ENCODE peak calls at places on chromosomes 7 and 10, in five cellular contexts. One of them, this sample, is unnamed.

GRCh38 chr10:4271193-4271592 is 486.2 kb upstream of the KLF6 start:
- DNase-seq in C1 segment of cervical spinal cord: no peak
- DNase-seq in DMS53: no peak
- DNase-seq in NCI-H1092 treated with DMSO at 0.1 percent for 48 hours: no peak
- DNase-seq in A172: no peak
- DNase-seq in this sample: no peak

GRCh38 chr10:50432206-50432605 is 180.9 kb upstream of the ASAH2 start:
- DNase-seq in C1 segment of cervical spinal cord: no peak
- DNase-seq in A172: no peak
- DNase-seq in NCI-H1092 treated with DMSO at 0.1 percent for 48 hours: no peak
- DNase-seq in DMS53: no peak
- DNase-seq in this sample: no peak

GRCh38 chr7:158375034-158375433 is 212.6 kb downstream of the PTPRN2 start:
- DNase-seq in NCI-H1092 treated with DMSO at 0.1 percent for 48 hours: peak
- DNase-seq in A172: no peak
- DNase-seq in C1 segment of cervical spinal cord: no peak
- DNase-seq in DMS53: peak
- DNase-seq in this sample: no peak

GRCh38 chr7:128268233-128268632 is 27.2 kb downstream of the LEP start:
- DNase-seq in C1 segment of cervical spinal cord: no peak
- DNase-seq in DMS53: no peak
- DNase-seq in A172: no peak
- DNase-seq in NCI-H1092 treated with DMSO at 0.1 percent for 48 hours: no peak
- DNase-seq in this sample: no peak

GRCh38 chr7:2028733-2029132 is 204.0 kb downstream of the MAD1L1 start:
- DNase-seq in A172: no peak
- DNase-seq in DMS53: no peak
- DNase-seq in C1 segment of cervical spinal cord: no peak
- DNase-seq in NCI-H1092 treated with DMSO at 0.1 percent for 48 hours: no peak
- DNase-seq in this sample: no peak

GRCh38 chr7:130221746-130222145 is 14.1 kb downstream of the SSMEM1 start:
- DNase-seq in DMS53: no peak
- DNase-seq in A172: no peak
- DNase-seq in NCI-H1092 treated with DMSO at 0.1 percent for 48 hours: no peak
- DNase-seq in C1 segment of cervical spinal cord: no peak
- DNase-seq in this sample: no peak

GRCh38 chr7:41885078-41885477 is 182.2 kb upstream of the INHBA start:
- DNase-seq in NCI-H1092 treated with DMSO at 0.1 percent for 48 hours: no peak
- DNase-seq in DMS53: no peak
- DNase-seq in C1 segment of cervical spinal cord: no peak
- DNase-seq in A172: peak
- DNase-seq in this sample: no peak

GRCh38 chr7:106883627-106884026 is 18.5 kb downstream of the PIK3CG start:
- DNase-seq in NCI-H1092 treated with DMSO at 0.1 percent for 48 hours: no peak
- DNase-seq in C1 segment of cervical spinal cord: no peak
- DNase-seq in A172: no peak
- DNase-seq in DMS53: no peak
- DNase-seq in this sample: no peak

GRCh38 chr7:132575336-132575986 is 809 bp downstream of the PLXNA4 start:
- DNase-seq in C1 segment of cervical spinal cord: peak
- DNase-seq in NCI-H1092 treated with DMSO at 0.1 percent for 48 hours: peak
- DNase-seq in DMS53: peak
- DNase-seq in A172: no peak
- DNase-seq in this sample: no peak

GRCh38 chr7:44466300-44467216 is 23.9 kb downstream of the NUDCD3 start:
- DNase-seq in C1 segment of cervical spinal cord: no peak
- DNase-seq in A172: no peak
- DNase-seq in NCI-H1092 treated with DMSO at 0.1 percent for 48 hours: no peak
- DNase-seq in DMS53: no peak
- DNase-seq in this sample: no peak

GRCh38 chr10:22494007-22494406 is 148.7 kb downstream of the SPAG6 start:
- DNase-seq in C1 segment of cervical spinal cord: no peak
- DNase-seq in A172: no peak
- DNase-seq in DMS53: no peak
- DNase-seq in NCI-H1092 treated with DMSO at 0.1 percent for 48 hours: no peak
- DNase-seq in this sample: no peak

GRCh38 chr7:44963526-44964290 is 15.1 kb downstream of the MYO1G start:
- DNase-seq in C1 segment of cervical spinal cord: no peak
- DNase-seq in DMS53: no peak
- DNase-seq in NCI-H1092 treated with DMSO at 0.1 percent for 48 hours: no peak
- DNase-seq in A172: no peak
- DNase-seq in this sample: no peak

GRCh38 chr10:91296471-91296870 is 76.0 kb downstream of the PCGF5 start:
- DNase-seq in NCI-H1092 treated with DMSO at 0.1 percent for 48 hours: peak
- DNase-seq in DMS53: peak
- DNase-seq in C1 segment of cervical spinal cord: no peak
- DNase-seq in A172: peak
- DNase-seq in this sample: no peak

GRCh38 chr10:43355749-43356371 is 15.6 kb upstream of the FXYD4 start:
- DNase-seq in NCI-H1092 treated with DMSO at 0.1 percent for 48 hours: no peak
- DNase-seq in DMS53: no peak
- DNase-seq in C1 segment of cervical spinal cord: no peak
- DNase-seq in A172: peak
- DNase-seq in this sample: no peak

GRCh38 chr10:91589015-91589655 is 43.7 kb downstream of the PPP1R3C start:
- DNase-seq in DMS53: no peak
- DNase-seq in C1 segment of cervical spinal cord: no peak
- DNase-seq in NCI-H1092 treated with DMSO at 0.1 percent for 48 hours: no peak
- DNase-seq in A172: peak
- DNase-seq in this sample: no peak

GRCh38 chr7:38368191-38368605 is 94.8 kb upstream of the TARP start:
- DNase-seq in NCI-H1092 treated with DMSO at 0.1 percent for 48 hours: peak
- DNase-seq in DMS53: peak
- DNase-seq in A172: peak
- DNase-seq in C1 segment of cervical spinal cord: no peak
- DNase-seq in this sample: no peak

GRCh38 chr7:114392686-114393085 is 21.9 kb upstream of the FOXP2 start:
- DNase-seq in DMS53: no peak
- DNase-seq in A172: peak
- DNase-seq in C1 segment of cervical spinal cord: no peak
- DNase-seq in NCI-H1092 treated with DMSO at 0.1 percent for 48 hours: no peak
- DNase-seq in this sample: no peak

GRCh38 chr7:140304071-140304799 is 94.1 kb downstream of the SLC37A3 start:
- DNase-seq in DMS53: peak
- DNase-seq in C1 segment of cervical spinal cord: no peak
- DNase-seq in A172: no peak
- DNase-seq in NCI-H1092 treated with DMSO at 0.1 percent for 48 hours: peak
- DNase-seq in this sample: no peak

GRCh38 chr10:13450078-13450477 is 78.7 kb downstream of the BEND7 start:
- DNase-seq in C1 segment of cervical spinal cord: no peak
- DNase-seq in DMS53: no peak
- DNase-seq in NCI-H1092 treated with DMSO at 0.1 percent for 48 hours: peak
- DNase-seq in A172: peak
- DNase-seq in this sample: no peak

GRCh38 chr10:30411263-30411662 is 22.7 kb upstream of the MAP3K8 start:
- DNase-seq in DMS53: no peak
- DNase-seq in C1 segment of cervical spinal cord: no peak
- DNase-seq in NCI-H1092 treated with DMSO at 0.1 percent for 48 hours: no peak
- DNase-seq in A172: no peak
- DNase-seq in this sample: no peak

GRCh38 chr10:72407471-72407870 is 52.8 kb upstream of the DNAJB12 start:
- DNase-seq in C1 segment of cervical spinal cord: no peak
- DNase-seq in NCI-H1092 treated with DMSO at 0.1 percent for 48 hours: no peak
- DNase-seq in A172: no peak
- DNase-seq in DMS53: no peak
- DNase-seq in this sample: no peak

GRCh38 chr10:31770307-31770902 is 158.2 kb downstream of the ARHGAP12 start:
- DNase-seq in C1 segment of cervical spinal cord: no peak
- DNase-seq in A172: no peak
- DNase-seq in DMS53: peak
- DNase-seq in NCI-H1092 treated with DMSO at 0.1 percent for 48 hours: peak
- DNase-seq in this sample: peak

GRCh38 chr10:131448883-131449282 is 137.4 kb upstream of the TCERG1L start:
- DNase-seq in A172: no peak
- DNase-seq in C1 segment of cervical spinal cord: no peak
- DNase-seq in DMS53: no peak
- DNase-seq in NCI-H1092 treated with DMSO at 0.1 percent for 48 hours: no peak
- DNase-seq in this sample: no peak

GRCh38 chr10:80278480-80278879 is 11.0 kb downstream of the MAT1A start:
- DNase-seq in A172: no peak
- DNase-seq in NCI-H1092 treated with DMSO at 0.1 percent for 48 hours: no peak
- DNase-seq in DMS53: no peak
- DNase-seq in C1 segment of cervical spinal cord: no peak
- DNase-seq in this sample: no peak

This sample was measured in CMK.